ENCODE peak calls at places on chromosome 3, in eight cellular contexts. R, B, Q, Z, T, F, J and K are unnamed samples.
A peak's percentile ranks its signal among the peaks of the same experiment; 100 is the strongest.

GRCh38 chr3:184611606-184612304 is 50.2 kb downstream of the EPHB3 start:
- DNase-seq in R (no peak), B (no peak), Q (no peak), Z (no peak), T (no peak), F (no peak), J (no peak), K (no peak)

GRCh38 chr3:19216669-19217337 is 68.5 kb downstream of the KCNH8 start:
- DNase-seq in R (no peak), B (no peak), Q (peak; percentile 65), Z (peak; percentile 78), T (no peak), F (no peak), J (no peak), K (peak; percentile 43)

GRCh38 chr3:93931597-93932229 is 42.0 kb downstream of the PROS1 start:
- DNase-seq in R (no peak), B (no peak), Q (no peak), Z (no peak), T (no peak), F (no peak), J (no peak), K (no peak)

GRCh38 chr3:9870978-9871377 is 9.1 kb downstream of the CIDEC start:
- DNase-seq in R (no peak), B (no peak), Q (no peak), Z (no peak), T (no peak), F (no peak), J (peak; percentile 55), K (no peak)

GRCh38 chr3:71033681-71034220 is 549.8 kb downstream of the FOXP1 start:
- DNase-seq in R (no peak), B (no peak), Q (no peak), Z (no peak), T (no peak), F (no peak), J (no peak), K (no peak)

GRCh38 chr3:178170698-178171535 is 365.3 kb upstream of the KCNMB2 start:
- DNase-seq in R (no peak), B (no peak), Q (no peak), Z (no peak), T (no peak), F (no peak), J (peak; percentile 87), K (no peak)

GRCh38 chr3:194279106-194279505 is 72.0 kb downstream of the CPN2 start:
- DNase-seq in R (no peak), B (no peak), Q (peak; percentile 53), Z (no peak), T (no peak), F (no peak), J (no peak), K (no peak)

GRCh38 chr3:4814302-4814903 is 164.8 kb upstream of the BHLHE40 start:
- DNase-seq in R (no peak), B (no peak), Q (no peak), Z (no peak), T (no peak), F (no peak), J (no peak), K (no peak)

GRCh38 chr3:180026997-180027396 is 9.7 kb downstream of the PEX5L start:
- DNase-seq in R (no peak), B (no peak), Q (no peak), Z (no peak), T (no peak), F (no peak), J (no peak), K (no peak)

GRCh38 chr3:115165266-115165665 is 18.2 kb upstream of the ZBTB20 start:
- DNase-seq in R (peak; percentile 39), B (no peak), Q (no peak), Z (no peak), T (peak; percentile 32), F (no peak), J (no peak), K (no peak)